ENCODE peak calls at places on chromosomes 5 and 9, in eight cellular contexts. One of them, this sample, is unnamed.

GRCh38 chr5:167064199-167064811 is 1227.1 kb upstream of the WWC1 start:
- DNase-seq in heart right ventricle: no peak
- DNase-seq in activated CD4-positive, alpha-beta T cell treated with anti-CD3 and anti-CD28 coated beads, Interleukin-2, amount 10 ng/mL, durations not matched to agents 7 days and 5 days: no peak
- DNase-seq in endothelial cell of umbilical vein: no peak
- DNase-seq in fibroblast of pulmonary artery: no peak
- DNase-seq in stimulated activated CD8-positive, alpha-beta memory T cell treated with anti-CD3 and anti-CD28 coated beads, Interleukin-15, amount 100 ng/mL, for 1 hour: no peak
- DNase-seq in activated effector memory CD4-positive, alpha-beta T cell treated with anti-CD3 and anti-CD28 coated beads, Interleukin-2, amount 50 U/mL, for 16 hours: no peak
- DNase-seq in fibroblast of mammary gland: no peak
- DNase-seq in this sample: no peak

GRCh38 chr5:22560115-22560514 is 293.0 kb downstream of the CDH12 start:
- DNase-seq in heart right ventricle: no peak
- DNase-seq in activated CD4-positive, alpha-beta T cell treated with anti-CD3 and anti-CD28 coated beads, Interleukin-2, amount 10 ng/mL, durations not matched to agents 7 days and 5 days: no peak
- DNase-seq in endothelial cell of umbilical vein: peak
- DNase-seq in fibroblast of pulmonary artery: peak
- DNase-seq in stimulated activated CD8-positive, alpha-beta memory T cell treated with anti-CD3 and anti-CD28 coated beads, Interleukin-15, amount 100 ng/mL, for 1 hour: no peak
- DNase-seq in activated effector memory CD4-positive, alpha-beta T cell treated with anti-CD3 and anti-CD28 coated beads, Interleukin-2, amount 50 U/mL, for 16 hours: no peak
- DNase-seq in fibroblast of mammary gland: peak
- DNase-seq in this sample: no peak

GRCh38 chr9:106035810-106036209 is 341.5 kb downstream of the TMEM38B start:
- DNase-seq in heart right ventricle: no peak
- DNase-seq in activated CD4-positive, alpha-beta T cell treated with anti-CD3 and anti-CD28 coated beads, Interleukin-2, amount 10 ng/mL, durations not matched to agents 7 days and 5 days: no peak
- DNase-seq in endothelial cell of umbilical vein: no peak
- DNase-seq in fibroblast of pulmonary artery: no peak
- DNase-seq in stimulated activated CD8-positive, alpha-beta memory T cell treated with anti-CD3 and anti-CD28 coated beads, Interleukin-15, amount 100 ng/mL, for 1 hour: no peak
- DNase-seq in activated effector memory CD4-positive, alpha-beta T cell treated with anti-CD3 and anti-CD28 coated beads, Interleukin-2, amount 50 U/mL, for 16 hours: no peak
- DNase-seq in fibroblast of mammary gland: no peak
- DNase-seq in this sample: no peak

GRCh38 chr5:180494510-180495181 is 467 bp downstream of the CNOT6 start:
- DNase-seq in heart right ventricle: peak
- DNase-seq in activated CD4-positive, alpha-beta T cell treated with anti-CD3 and anti-CD28 coated beads, Interleukin-2, amount 10 ng/mL, durations not matched to agents 7 days and 5 days: peak
- DNase-seq in endothelial cell of umbilical vein: peak
- DNase-seq in fibroblast of pulmonary artery: no peak
- DNase-seq in stimulated activated CD8-positive, alpha-beta memory T cell treated with anti-CD3 and anti-CD28 coated beads, Interleukin-15, amount 100 ng/mL, for 1 hour: peak
- DNase-seq in activated effector memory CD4-positive, alpha-beta T cell treated with anti-CD3 and anti-CD28 coated beads, Interleukin-2, amount 50 U/mL, for 16 hours: peak
- DNase-seq in fibroblast of mammary gland: no peak
- DNase-seq in this sample: no peak

GRCh38 chr9:129606161-129607025 is 14.5 kb downstream of the C9orf50 start:
- DNase-seq in heart right ventricle: no peak
- DNase-seq in activated CD4-positive, alpha-beta T cell treated with anti-CD3 and anti-CD28 coated beads, Interleukin-2, amount 10 ng/mL, durations not matched to agents 7 days and 5 days: no peak
- DNase-seq in endothelial cell of umbilical vein: no peak
- DNase-seq in fibroblast of pulmonary artery: no peak
- DNase-seq in stimulated activated CD8-positive, alpha-beta memory T cell treated with anti-CD3 and anti-CD28 coated beads, Interleukin-15, amount 100 ng/mL, for 1 hour: no peak
- DNase-seq in activated effector memory CD4-positive, alpha-beta T cell treated with anti-CD3 and anti-CD28 coated beads, Interleukin-2, amount 50 U/mL, for 16 hours: no peak
- DNase-seq in fibroblast of mammary gland: no peak
- DNase-seq in this sample: no peak

GRCh38 chr5:19902316-19902934 is 85.6 kb downstream of the CDH18 start:
- DNase-seq in heart right ventricle: no peak
- DNase-seq in activated CD4-positive, alpha-beta T cell treated with anti-CD3 and anti-CD28 coated beads, Interleukin-2, amount 10 ng/mL, durations not matched to agents 7 days and 5 days: no peak
- DNase-seq in endothelial cell of umbilical vein: peak
- DNase-seq in fibroblast of pulmonary artery: peak
- DNase-seq in stimulated activated CD8-positive, alpha-beta memory T cell treated with anti-CD3 and anti-CD28 coated beads, Interleukin-15, amount 100 ng/mL, for 1 hour: no peak
- DNase-seq in activated effector memory CD4-positive, alpha-beta T cell treated with anti-CD3 and anti-CD28 coated beads, Interleukin-2, amount 50 U/mL, for 16 hours: no peak
- DNase-seq in fibroblast of mammary gland: no peak
- DNase-seq in this sample: no peak

GRCh38 chr5:163347671-163348070 is 89.7 kb upstream of the CCNG1 start:
- DNase-seq in heart right ventricle: no peak
- DNase-seq in activated CD4-positive, alpha-beta T cell treated with anti-CD3 and anti-CD28 coated beads, Interleukin-2, amount 10 ng/mL, durations not matched to agents 7 days and 5 days: peak
- DNase-seq in endothelial cell of umbilical vein: peak
- DNase-seq in fibroblast of pulmonary artery: peak
- DNase-seq in stimulated activated CD8-positive, alpha-beta memory T cell treated with anti-CD3 and anti-CD28 coated beads, Interleukin-15, amount 100 ng/mL, for 1 hour: peak
- DNase-seq in activated effector memory CD4-positive, alpha-beta T cell treated with anti-CD3 and anti-CD28 coated beads, Interleukin-2, amount 50 U/mL, for 16 hours: peak
- DNase-seq in fibroblast of mammary gland: peak
- DNase-seq in this sample: peak

GRCh38 chr5:60852940-60853339 is 8.9 kb upstream of the ELOVL7 start:
- DNase-seq in heart right ventricle: no peak
- DNase-seq in activated CD4-positive, alpha-beta T cell treated with anti-CD3 and anti-CD28 coated beads, Interleukin-2, amount 10 ng/mL, durations not matched to agents 7 days and 5 days: no peak
- DNase-seq in endothelial cell of umbilical vein: no peak
- DNase-seq in fibroblast of pulmonary artery: no peak
- DNase-seq in stimulated activated CD8-positive, alpha-beta memory T cell treated with anti-CD3 and anti-CD28 coated beads, Interleukin-15, amount 100 ng/mL, for 1 hour: no peak
- DNase-seq in activated effector memory CD4-positive, alpha-beta T cell treated with anti-CD3 and anti-CD28 coated beads, Interleukin-2, amount 50 U/mL, for 16 hours: no peak
- DNase-seq in fibroblast of mammary gland: no peak
- DNase-seq in this sample: no peak

GRCh38 chr5:124056326-124057160 is 544.6 kb downstream of the CSNK1G3 start:
- DNase-seq in heart right ventricle: no peak
- DNase-seq in activated CD4-positive, alpha-beta T cell treated with anti-CD3 and anti-CD28 coated beads, Interleukin-2, amount 10 ng/mL, durations not matched to agents 7 days and 5 days: no peak
- DNase-seq in endothelial cell of umbilical vein: no peak
- DNase-seq in fibroblast of pulmonary artery: no peak
- DNase-seq in stimulated activated CD8-positive, alpha-beta memory T cell treated with anti-CD3 and anti-CD28 coated beads, Interleukin-15, amount 100 ng/mL, for 1 hour: no peak
- DNase-seq in activated effector memory CD4-positive, alpha-beta T cell treated with anti-CD3 and anti-CD28 coated beads, Interleukin-2, amount 50 U/mL, for 16 hours: no peak
- DNase-seq in fibroblast of mammary gland: no peak
- DNase-seq in this sample: no peak

GRCh38 chr5:58133631-58134296 is 326.1 kb downstream of the PLK2 start:
- DNase-seq in heart right ventricle: no peak
- DNase-seq in activated CD4-positive, alpha-beta T cell treated with anti-CD3 and anti-CD28 coated beads, Interleukin-2, amount 10 ng/mL, durations not matched to agents 7 days and 5 days: no peak
- DNase-seq in endothelial cell of umbilical vein: peak
- DNase-seq in fibroblast of pulmonary artery: peak
- DNase-seq in stimulated activated CD8-positive, alpha-beta memory T cell treated with anti-CD3 and anti-CD28 coated beads, Interleukin-15, amount 100 ng/mL, for 1 hour: no peak
- DNase-seq in activated effector memory CD4-positive, alpha-beta T cell treated with anti-CD3 and anti-CD28 coated beads, Interleukin-2, amount 50 U/mL, for 16 hours: no peak
- DNase-seq in fibroblast of mammary gland: peak
- DNase-seq in this sample: no peak

GRCh38 chr9:86408121-86408520 is 53.9 kb upstream of the TUT7 start:
- DNase-seq in heart right ventricle: no peak
- DNase-seq in activated CD4-positive, alpha-beta T cell treated with anti-CD3 and anti-CD28 coated beads, Interleukin-2, amount 10 ng/mL, durations not matched to agents 7 days and 5 days: no peak
- DNase-seq in endothelial cell of umbilical vein: no peak
- DNase-seq in fibroblast of pulmonary artery: no peak
- DNase-seq in stimulated activated CD8-positive, alpha-beta memory T cell treated with anti-CD3 and anti-CD28 coated beads, Interleukin-15, amount 100 ng/mL, for 1 hour: no peak
- DNase-seq in activated effector memory CD4-positive, alpha-beta T cell treated with anti-CD3 and anti-CD28 coated beads, Interleukin-2, amount 50 U/mL, for 16 hours: no peak
- DNase-seq in fibroblast of mammary gland: peak
- DNase-seq in this sample: no peak

GRCh38 chr9:87725900-87726709 is at the start of gene CTSL:
- DNase-seq in heart right ventricle: peak
- DNase-seq in activated CD4-positive, alpha-beta T cell treated with anti-CD3 and anti-CD28 coated beads, Interleukin-2, amount 10 ng/mL, durations not matched to agents 7 days and 5 days: peak
- DNase-seq in endothelial cell of umbilical vein: peak
- DNase-seq in fibroblast of pulmonary artery: peak
- DNase-seq in stimulated activated CD8-positive, alpha-beta memory T cell treated with anti-CD3 and anti-CD28 coated beads, Interleukin-15, amount 100 ng/mL, for 1 hour: peak
- DNase-seq in activated effector memory CD4-positive, alpha-beta T cell treated with anti-CD3 and anti-CD28 coated beads, Interleukin-2, amount 50 U/mL, for 16 hours: peak
- DNase-seq in fibroblast of mammary gland: peak
- DNase-seq in this sample: no peak

GRCh38 chr5:12100542-12100941 is 196.3 kb upstream of the CTNND2 start:
- DNase-seq in heart right ventricle: no peak
- DNase-seq in activated CD4-positive, alpha-beta T cell treated with anti-CD3 and anti-CD28 coated beads, Interleukin-2, amount 10 ng/mL, durations not matched to agents 7 days and 5 days: no peak
- DNase-seq in endothelial cell of umbilical vein: no peak
- DNase-seq in fibroblast of pulmonary artery: no peak
- DNase-seq in stimulated activated CD8-positive, alpha-beta memory T cell treated with anti-CD3 and anti-CD28 coated beads, Interleukin-15, amount 100 ng/mL, for 1 hour: no peak
- DNase-seq in activated effector memory CD4-positive, alpha-beta T cell treated with anti-CD3 and anti-CD28 coated beads, Interleukin-2, amount 50 U/mL, for 16 hours: no peak
- DNase-seq in fibroblast of mammary gland: no peak
- DNase-seq in this sample: no peak

GRCh38 chr5:115419794-115420585 is 123.5 kb upstream of the CCDC112 start:
- DNase-seq in heart right ventricle: no peak
- DNase-seq in activated CD4-positive, alpha-beta T cell treated with anti-CD3 and anti-CD28 coated beads, Interleukin-2, amount 10 ng/mL, durations not matched to agents 7 days and 5 days: no peak
- DNase-seq in endothelial cell of umbilical vein: peak
- DNase-seq in fibroblast of pulmonary artery: peak
- DNase-seq in stimulated activated CD8-positive, alpha-beta memory T cell treated with anti-CD3 and anti-CD28 coated beads, Interleukin-15, amount 100 ng/mL, for 1 hour: no peak
- DNase-seq in activated effector memory CD4-positive, alpha-beta T cell treated with anti-CD3 and anti-CD28 coated beads, Interleukin-2, amount 50 U/mL, for 16 hours: no peak
- DNase-seq in fibroblast of mammary gland: peak
- DNase-seq in this sample: no peak

GRCh38 chr5:117266237-117266725 is 691.7 kb upstream of the SEMA6A start:
- DNase-seq in heart right ventricle: no peak
- DNase-seq in activated CD4-positive, alpha-beta T cell treated with anti-CD3 and anti-CD28 coated beads, Interleukin-2, amount 10 ng/mL, durations not matched to agents 7 days and 5 days: no peak
- DNase-seq in endothelial cell of umbilical vein: no peak
- DNase-seq in fibroblast of pulmonary artery: peak
- DNase-seq in stimulated activated CD8-positive, alpha-beta memory T cell treated with anti-CD3 and anti-CD28 coated beads, Interleukin-15, amount 100 ng/mL, for 1 hour: no peak
- DNase-seq in activated effector memory CD4-positive, alpha-beta T cell treated with anti-CD3 and anti-CD28 coated beads, Interleukin-2, amount 50 U/mL, for 16 hours: no peak
- DNase-seq in fibroblast of mammary gland: peak
- DNase-seq in this sample: no peak

GRCh38 chr9:593809-594208 is 247.7 kb upstream of the DMRT1 start:
- DNase-seq in heart right ventricle: no peak
- DNase-seq in activated CD4-positive, alpha-beta T cell treated with anti-CD3 and anti-CD28 coated beads, Interleukin-2, amount 10 ng/mL, durations not matched to agents 7 days and 5 days: no peak
- DNase-seq in endothelial cell of umbilical vein: no peak
- DNase-seq in fibroblast of pulmonary artery: no peak
- DNase-seq in stimulated activated CD8-positive, alpha-beta memory T cell treated with anti-CD3 and anti-CD28 coated beads, Interleukin-15, amount 100 ng/mL, for 1 hour: no peak
- DNase-seq in activated effector memory CD4-positive, alpha-beta T cell treated with anti-CD3 and anti-CD28 coated beads, Interleukin-2, amount 50 U/mL, for 16 hours: no peak
- DNase-seq in fibroblast of mammary gland: no peak
- DNase-seq in this sample: no peak

GRCh38 chr9:4541848-4542247 is 51.6 kb downstream of the SLC1A1 start:
- DNase-seq in heart right ventricle: no peak
- DNase-seq in activated CD4-positive, alpha-beta T cell treated with anti-CD3 and anti-CD28 coated beads, Interleukin-2, amount 10 ng/mL, durations not matched to agents 7 days and 5 days: no peak
- DNase-seq in endothelial cell of umbilical vein: peak
- DNase-seq in fibroblast of pulmonary artery: no peak
- DNase-seq in stimulated activated CD8-positive, alpha-beta memory T cell treated with anti-CD3 and anti-CD28 coated beads, Interleukin-15, amount 100 ng/mL, for 1 hour: no peak
- DNase-seq in activated effector memory CD4-positive, alpha-beta T cell treated with anti-CD3 and anti-CD28 coated beads, Interleukin-2, amount 50 U/mL, for 16 hours: no peak
- DNase-seq in fibroblast of mammary gland: no peak
- DNase-seq in this sample: no peak

GRCh38 chr5:109921735-109922395 is 232.1 kb downstream of the MAN2A1 start:
- DNase-seq in heart right ventricle: peak
- DNase-seq in activated CD4-positive, alpha-beta T cell treated with anti-CD3 and anti-CD28 coated beads, Interleukin-2, amount 10 ng/mL, durations not matched to agents 7 days and 5 days: peak
- DNase-seq in endothelial cell of umbilical vein: no peak
- DNase-seq in fibroblast of pulmonary artery: no peak
- DNase-seq in stimulated activated CD8-positive, alpha-beta memory T cell treated with anti-CD3 and anti-CD28 coated beads, Interleukin-15, amount 100 ng/mL, for 1 hour: peak
- DNase-seq in activated effector memory CD4-positive, alpha-beta T cell treated with anti-CD3 and anti-CD28 coated beads, Interleukin-2, amount 50 U/mL, for 16 hours: peak
- DNase-seq in fibroblast of mammary gland: no peak
- DNase-seq in this sample: no peak